ENCODE peak calls at places on chromosomes 4 and X, in seven cellular contexts. L is sigmoid colon, K is endothelial cell, Q is astrocyte, X is NCI-H1092, C is upper lobe of left lung, R is ovary. F is an unnamed sample.

GRCh38 chrX:56812515-56813105 is 83.6 kb downstream of the NBDY start:
- DNase-seq in L (no peak), K (no peak), C (no peak), Q (no peak), X (no peak), R (no peak), F (no peak)

GRCh38 chrX:119105826-119106225 is 21.8 kb downstream of the KIAA1210 start:
- DNase-seq in C (no peak), L (no peak), K (no peak), R (no peak), X (no peak), Q (peak), F (no peak)

GRCh38 chr4:131013226-131013625 is 1917.3 kb downstream of the C4orf33 start:
- DNase-seq in L (no peak), Q (no peak), R (no peak), X (no peak), C (no peak), K (no peak), F (no peak)

GRCh38 chr4:93828830-93829530 is 427 bp downstream of the ATOH1 start:
- DNase-seq in C (peak), K (peak), R (no peak), Q (no peak), L (no peak), X (no peak), F (peak)

GRCh38 chrX:47513697-47514085 is 30.7 kb upstream of the ZNF41 start:
- DNase-seq in K (no peak), R (no peak), L (no peak), X (no peak), C (no peak), Q (no peak), F (no peak)

GRCh38 chr4:117831060-117831683 is 203.1 kb upstream of the NDST3 start:
- DNase-seq in Q (no peak), K (no peak), X (no peak), R (no peak), L (no peak), C (no peak), F (no peak)

GRCh38 chrX:154900323-154900722 is 14.2 kb downstream of the F8A1 start:
- DNase-seq in X (no peak), K (no peak), C (no peak), R (no peak), L (no peak), Q (no peak), F (no peak)

GRCh38 chr4:145132521-145133098 is 34.5 kb downstream of the ABCE1 start:
- DNase-seq in R (no peak), C (no peak), X (no peak), K (no peak), Q (peak), L (no peak), F (no peak)

GRCh38 chr4:7513731-7514130 is 79.0 kb upstream of the PSAPL1 start:
- DNase-seq in K (no peak), C (no peak), X (no peak), L (no peak), R (no peak), Q (peak), F (no peak)

GRCh38 chr4:71201817-71202576 is 136.8 kb upstream of the SLC4A4 start:
- DNase-seq in X (no peak), C (no peak), L (no peak), R (no peak), Q (peak), K (no peak), F (no peak)

GRCh38 chr4:101597204-101597603 is 193.3 kb upstream of the BANK1 start:
- DNase-seq in C (no peak), K (no peak), X (no peak), Q (no peak), R (no peak), L (no peak), F (no peak)

GRCh38 chrX:149528381-149528780 is 12.4 kb upstream of the EOLA1 start:
- DNase-seq in K (no peak), Q (no peak), L (no peak), C (no peak), R (no peak), X (no peak), F (no peak)

GRCh38 chr4:100707786-100708185 is 190.0 kb upstream of the EMCN start:
- DNase-seq in K (no peak), R (no peak), Q (peak), C (no peak), L (no peak), X (no peak), F (no peak)

GRCh38 chr4:69078852-69079251 is 17.4 kb upstream of the UGT2B7 start:
- DNase-seq in R (no peak), X (no peak), Q (no peak), K (no peak), C (no peak), L (no peak), F (no peak)

GRCh38 chr4:175070444-175070843 is 152.3 kb downstream of the ADAM29 start:
- DNase-seq in Q (no peak), C (no peak), X (no peak), R (no peak), K (no peak), L (no peak), F (no peak)

GRCh38 chr4:54427826-54428225 is 198.7 kb downstream of the PDGFRA start:
- DNase-seq in C (no peak), R (no peak), K (no peak), X (no peak), Q (no peak), L (no peak), F (no peak)

GRCh38 chr4:89617256-89617655 is 219.7 kb downstream of the SNCA start:
- DNase-seq in R (no peak), K (no peak), L (no peak), Q (peak), X (no peak), C (no peak), F (no peak)

GRCh38 chr4:20195071-20195885 is 56.4 kb upstream of the SLIT2 start:
- DNase-seq in Q (peak), C (no peak), L (no peak), R (no peak), X (no peak), K (no peak), F (no peak)

GRCh38 chr4:108336076-108336475 is 167.3 kb upstream of the LEF1 start:
- DNase-seq in X (no peak), Q (peak), K (no peak), R (no peak), L (no peak), C (no peak), F (no peak)

GRCh38 chr4:88822034-88822433 is 124.4 kb upstream of the NAP1L5 start:
- DNase-seq in X (no peak), K (no peak), R (no peak), C (no peak), L (no peak), Q (no peak), F (no peak)

GRCh38 chr4:38189445-38189844 is 229.2 kb downstream of the PTTG2 start:
- DNase-seq in R (no peak), K (no peak), Q (peak), X (no peak), L (no peak), C (no peak), F (no peak)

GRCh38 chr4:39308576-39308975 is 57.6 kb downstream of the RFC1 start:
- DNase-seq in R (no peak), Q (peak), K (no peak), X (peak), C (no peak), L (no peak), F (no peak)

GRCh38 chr4:23889368-23889767 is 479 bp downstream of the PPARGC1A start:
- DNase-seq in K (no peak), C (no peak), Q (no peak), X (no peak), L (no peak), R (no peak), F (no peak)

GRCh38 chr4:91592125-91592524 is 711.6 kb upstream of the GRID2 start:
- DNase-seq in X (no peak), K (no peak), R (no peak), Q (no peak), L (no peak), C (no peak), F (no peak)

GRCh38 chr4:146522098-146522861 is 540 bp upstream of the SLC10A7 start:
- DNase-seq in K (peak), C (peak), X (peak), Q (peak), L (peak), R (peak), F (peak)

GRCh38 chr4:82913305-82913704 is 12.8 kb downstream of the THAP9 start:
- DNase-seq in C (no peak), L (no peak), Q (no peak), X (no peak), R (no peak), K (no peak), F (no peak)

GRCh38 chrX:97766496-97767095 is 882.9 kb downstream of the RPA4 start:
- DNase-seq in K (no peak), R (no peak), Q (peak), X (no peak), L (no peak), C (no peak), F (no peak)

GRCh38 chrX:130529531-130529930 is 127.7 kb downstream of the RBMX2 start:
- DNase-seq in R (no peak), C (no peak), X (no peak), K (no peak), Q (no peak), L (no peak), F (no peak)

GRCh38 chrX:56762707-56763555 is 33.9 kb downstream of the NBDY start:
- DNase-seq in C (no peak), R (no peak), L (peak), Q (no peak), X (no peak), K (no peak), F (no peak)

F was measured in nephron progenitor cell.